ENCODE peak calls at places on chromosomes 13 and 19, in eight cellular contexts. K is activated effector memory CD4-positive, alpha-beta T cell treated with anti-CD3 and anti-CD28 coated beads, Interleukin-2, amount 50 U/mL, for 16 hours; O is cardiac muscle cell; R is activated T-cell treated with anti-CD3 and anti-CD28 coated beads, Interleukin-2, amount 50 U/mL, for 72 hours; H is astrocyte of the cerebellum; N is uterus; P is CD4-positive, alpha-beta T cell; V is T follicular helper cell. L is an unnamed sample.

GRCh38 chr13:110475550-110476219 is 85.8 kb downstream of the RAB20 start:
- DNase-seq in K (no peak), O (no peak), R (no peak), H (no peak), N (no peak), P (no peak), V (no peak), L (no peak)

GRCh38 chr13:59229861-59230260 is 933.9 kb downstream of the DIAPH3 start:
- DNase-seq in K (no peak), O (no peak), R (no peak), H (no peak), N (no peak), P (no peak), V (no peak), L (no peak)

GRCh38 chr13:98489446-98490194 is 87.3 kb downstream of the STK24 start:
- DNase-seq in K (no peak), O (no peak), R (no peak), H (no peak), N (no peak), P (no peak), V (no peak), L (no peak)

GRCh38 chr19:32173836-32174235 is 171.6 kb upstream of the ZNF507 start:
- DNase-seq in K (no peak), O (no peak), R (no peak), H (no peak), N (no peak), P (no peak), V (no peak), L (no peak)

GRCh38 chr13:50720856-50721663 is 122.4 kb downstream of the DLEU7 start:
- DNase-seq in K (no peak), O (no peak), R (no peak), H (no peak), N (no peak), P (no peak), V (no peak), L (no peak)

GRCh38 chr19:56085571-56086275 is 35.4 kb downstream of the ZNF787 start:
- DNase-seq in K (no peak), O (no peak), R (no peak), H (no peak), N (no peak), P (no peak), V (no peak), L (no peak)

GRCh38 chr13:39581177-39581576 is 21.8 kb downstream of the LHFPL6 start:
- DNase-seq in K (no peak), O (no peak), R (no peak), H (no peak), N (no peak), P (no peak), V (no peak), L (no peak)

GRCh38 chr13:42971670-42972355 is 20.2 kb downstream of the EPSTI1 start:
- DNase-seq in K (no peak), O (peak), R (no peak), H (no peak), N (no peak), P (no peak), V (no peak), L (no peak)

GRCh38 chr13:111484959-111485358 is 164.5 kb downstream of the TEX29 start:
- DNase-seq in K (peak), O (no peak), R (no peak), H (no peak), N (no peak), P (no peak), V (no peak), L (no peak)

GRCh38 chr13:68023838-68024581 is 793.9 kb upstream of the PCDH9 start:
- DNase-seq in K (no peak), O (no peak), R (no peak), H (no peak), N (no peak), P (no peak), V (no peak), L (no peak)

GRCh38 chr13:41916173-41916954 is 44.5 kb downstream of the VWA8 start:
- DNase-seq in K (no peak), O (peak), R (no peak), H (peak), N (no peak), P (no peak), V (no peak), L (no peak)

GRCh38 chr19:51572415-51572814 is 1.3 kb downstream of the ZNF175 start:
- DNase-seq in K (no peak), O (peak), R (no peak), H (no peak), N (no peak), P (no peak), V (no peak), L (no peak)

GRCh38 chr13:59012731-59013130 is 1151.0 kb downstream of the DIAPH3 start:
- DNase-seq in K (no peak), O (no peak), R (no peak), H (no peak), N (no peak), P (no peak), V (no peak), L (no peak)

GRCh38 chr19:6357995-6358394 is 3.3 kb upstream of the CLPP start:
- DNase-seq in K (no peak), O (no peak), R (no peak), H (no peak), N (no peak), P (no peak), V (no peak), L (no peak)

GRCh38 chr13:101155920-101156319 is 260.4 kb downstream of the NALCN start:
- DNase-seq in K (no peak), O (no peak), R (no peak), H (no peak), N (no peak), P (no peak), V (no peak), L (no peak)

GRCh38 chr19:14478113-14478545 is 3.0 kb upstream of the PTGER1 start:
- DNase-seq in K (no peak), O (no peak), R (no peak), H (no peak), N (no peak), P (no peak), V (no peak), L (no peak)

GRCh38 chr13:62687727-62688126 is 1272.1 kb upstream of the PCDH20 start:
- DNase-seq in K (no peak), O (no peak), R (no peak), H (no peak), N (no peak), P (no peak), V (no peak), L (peak)

GRCh38 chr13:59178344-59178743 is 985.4 kb downstream of the DIAPH3 start:
- DNase-seq in K (no peak), O (peak), R (no peak), H (no peak), N (no peak), P (no peak), V (no peak), L (no peak)

GRCh38 chr19:11242864-11243797 is 3.7 kb downstream of the ANGPTL8 start:
- DNase-seq in K (peak), O (peak), R (peak), H (peak), N (peak), P (peak), V (peak), L (peak)

GRCh38 chr13:109940637-109941036 is 154.3 kb upstream of the IRS2 start:
- DNase-seq in K (no peak), O (no peak), R (no peak), H (no peak), N (no peak), P (no peak), V (no peak), L (no peak)

GRCh38 chr19:38145627-38146026 is 78.4 kb downstream of the DPF1 start:
- DNase-seq in K (no peak), O (peak), R (no peak), H (no peak), N (no peak), P (no peak), V (no peak), L (no peak)

GRCh38 chr13:34039678-34040077 is 221.7 kb downstream of the RFC3 start:
- DNase-seq in K (no peak), O (no peak), R (no peak), H (no peak), N (no peak), P (no peak), V (no peak), L (no peak)

GRCh38 chr13:113991191-113991669 is 17.4 kb upstream of the C13orf46 start:
- DNase-seq in K (peak), O (no peak), R (no peak), H (no peak), N (no peak), P (no peak), V (no peak), L (no peak)

GRCh38 chr19:42111384-42111783 is 20.9 kb downstream of the POU2F2 start:
- DNase-seq in K (no peak), O (peak), R (no peak), H (no peak), N (no peak), P (no peak), V (no peak), L (no peak)

GRCh38 chr19:10219678-10220077 is 11.5 kb downstream of the S1PR2 start:
- DNase-seq in K (peak), O (peak), R (peak), H (no peak), N (no peak), P (no peak), V (peak), L (peak)

GRCh38 chr19:44582581-44583265 is 30.6 kb upstream of the IGSF23 start:
- DNase-seq in K (no peak), O (peak), R (peak), H (no peak), N (no peak), P (no peak), V (no peak), L (peak)

GRCh38 chr13:50685491-50685890 is 158.0 kb downstream of the DLEU7 start:
- DNase-seq in K (no peak), O (peak), R (no peak), H (peak), N (peak), P (no peak), V (no peak), L (no peak)

GRCh38 chr19:33251526-33252090 is 26.0 kb upstream of the SLC7A10 start:
- DNase-seq in K (no peak), O (no peak), R (no peak), H (no peak), N (no peak), P (no peak), V (no peak), L (no peak)

GRCh38 chr13:69567514-69567913 is 540.1 kb upstream of the ATXN8OS start:
- DNase-seq in K (no peak), O (no peak), R (no peak), H (no peak), N (no peak), P (no peak), V (no peak), L (no peak)

GRCh38 chr13:94842901-94843300 is 130.6 kb upstream of the SOX21 start:
- DNase-seq in K (no peak), O (no peak), R (no peak), H (no peak), N (no peak), P (no peak), V (no peak), L (no peak)

GRCh38 chr13:40576369-40576768 is 90.1 kb downstream of the FOXO1 start:
- DNase-seq in K (no peak), O (no peak), R (no peak), H (no peak), N (no peak), P (no peak), V (no peak), L (no peak)

GRCh38 chr19:40691421-40692211 is 1.2 kb upstream of the NUMBL start:
- DNase-seq in K (no peak), O (no peak), R (no peak), H (no peak), N (peak), P (no peak), V (no peak), L (peak)

GRCh38 chr19:12872941-12873890 is 8.0 kb downstream of the DNASE2 start:
- DNase-seq in K (peak), O (peak), R (peak), H (no peak), N (no peak), P (no peak), V (peak), L (peak)